ENCODE peak calls at places on chromosomes 2 and 18, in five cellular contexts. P, D, C, S and A are unnamed samples.
A peak's percentile ranks its signal among the peaks of the same experiment; 100 is the strongest.

GRCh38 chr2:226915846-226916360 is 80.0 kb downstream of the RHBDD1 start:
- DNase-seq in P (no peak), D (peak; percentile 69), C (no peak), S (no peak), A (no peak)

GRCh38 chr18:57353137-57353939 is 981 bp downstream of the ST8SIA3 start:
- DNase-seq in P (no peak), D (no peak), C (no peak), S (no peak), A (no peak)

GRCh38 chr2:197360744-197361156 is 50.2 kb upstream of the ANKRD44 start:
- DNase-seq in P (no peak), D (no peak), C (no peak), S (no peak), A (peak; percentile 81)

GRCh38 chr18:60978338-60978737 is 354.9 kb upstream of the CDH20 start:
- DNase-seq in P (no peak), D (peak; percentile 7), C (peak; percentile 91), S (no peak), A (no peak)

GRCh38 chr2:205357732-205358131 is 324.6 kb upstream of the NRP2 start:
- DNase-seq in P (no peak), D (no peak), C (no peak), S (no peak), A (no peak)

GRCh38 chr2:157056200-157056676 is 201.3 kb upstream of the GALNT5 start:
- DNase-seq in P (no peak), D (no peak), C (peak; percentile 28), S (no peak), A (peak; percentile 25)

GRCh38 chr18:35998967-35999366 is 26.5 kb downstream of the RMP24 start:
- DNase-seq in P (no peak), D (no peak), C (no peak), S (no peak), A (no peak)

GRCh38 chr2:70258532-70258875 is 567 bp downstream of the PCYOX1 start:
- DNase-seq in P (peak; percentile 84), D (no peak), C (no peak), S (peak; percentile 60), A (no peak)

GRCh38 chr2:238963164-238963969 is 115.5 kb downstream of the TWIST2 start:
- DNase-seq in P (no peak), D (no peak), C (no peak), S (no peak), A (no peak)

GRCh38 chr2:194559964-194560363 is 1097.1 kb upstream of the SLC39A10 start:
- DNase-seq in P (no peak), D (no peak), C (no peak), S (no peak), A (no peak)

GRCh38 chr2:3222636-3223035 is 155.0 kb downstream of the EIPR1 start:
- DNase-seq in P (no peak), D (no peak), C (no peak), S (peak; percentile 70), A (no peak)

GRCh38 chr2:1492696-1493095 is 79.4 kb downstream of the TPO start:
- DNase-seq in P (peak; percentile 67), D (no peak), C (no peak), S (peak; percentile 34), A (no peak)

GRCh38 chr18:10560457-10561045 is 34.7 kb downstream of the NAPG start:
- DNase-seq in P (no peak), D (peak; percentile 23), C (peak; percentile 21), S (peak; percentile 68), A (no peak)

GRCh38 chr18:73824684-73825083 is 322.9 kb downstream of the FBXO15 start:
- DNase-seq in P (no peak), D (no peak), C (no peak), S (no peak), A (no peak)

GRCh38 chr2:107430006-107430405 is 396.7 kb upstream of the RGPD4 start:
- DNase-seq in P (no peak), D (peak; percentile 33), C (no peak), S (no peak), A (no peak)

GRCh38 chr2:212535963-212536362 is 2.6 kb downstream of the ERBB4 start:
- DNase-seq in P (no peak), D (no peak), C (no peak), S (no peak), A (no peak)

GRCh38 chr2:229914182-229914581 is 7.6 kb downstream of the TRIP12 start:
- DNase-seq in P (no peak), D (no peak), C (no peak), S (no peak), A (no peak)

GRCh38 chr2:160388464-160389263 is 104.9 kb downstream of the RBMS1 start:
- DNase-seq in P (peak; percentile 80), D (no peak), C (no peak), S (no peak), A (no peak)

GRCh38 chr2:48400553-48401179 is 129.3 kb upstream of the STON1 start:
- DNase-seq in P (no peak), D (no peak), C (no peak), S (no peak), A (no peak)

GRCh38 chr2:6772366-6772710 is 93.4 kb downstream of the CMPK2 start:
- DNase-seq in P (no peak), D (no peak), C (no peak), S (no peak), A (no peak)

GRCh38 chr18:71168576-71169145 is 879.8 kb downstream of the SOCS6 start:
- DNase-seq in P (no peak), D (no peak), C (no peak), S (no peak), A (no peak)

GRCh38 chr18:58405107-58405898 is 223.6 kb downstream of the ALPK2 start:
- DNase-seq in P (no peak), D (no peak), C (no peak), S (no peak), A (no peak)

GRCh38 chr2:55158111-55158814 is 73.8 kb downstream of the CLHC1 start:
- DNase-seq in P (no peak), D (no peak), C (no peak), S (no peak), A (no peak)

GRCh38 chr2:240275386-240275785 is 134.9 kb upstream of the OTOS start:
- DNase-seq in P (no peak), D (no peak), C (no peak), S (no peak), A (no peak)

GRCh38 chr2:68751397-68752339 is 17.1 kb downstream of the ARHGAP25 start:
- DNase-seq in P (peak; percentile 98), D (peak; percentile 56), C (peak; percentile 51), S (peak; percentile 92), A (peak; percentile 29)

GRCh38 chr2:127740665-127741287 is 39.5 kb downstream of the SFT2D3 start:
- DNase-seq in P (no peak), D (no peak), C (no peak), S (no peak), A (no peak)

GRCh38 chr2:44242929-44243328 is 32.4 kb upstream of the SLC3A1 start:
- DNase-seq in P (no peak), D (no peak), C (no peak), S (no peak), A (no peak)

GRCh38 chr2:43766006-43766405 is 7.8 kb upstream of the DYNC2LI1 start:
- DNase-seq in P (no peak), D (no peak), C (peak; percentile 77), S (no peak), A (no peak)

GRCh38 chr2:112805542-112805941 is 21.2 kb upstream of the IL1A start:
- DNase-seq in P (no peak), D (peak; percentile 97), C (no peak), S (no peak), A (no peak)

DNA sequence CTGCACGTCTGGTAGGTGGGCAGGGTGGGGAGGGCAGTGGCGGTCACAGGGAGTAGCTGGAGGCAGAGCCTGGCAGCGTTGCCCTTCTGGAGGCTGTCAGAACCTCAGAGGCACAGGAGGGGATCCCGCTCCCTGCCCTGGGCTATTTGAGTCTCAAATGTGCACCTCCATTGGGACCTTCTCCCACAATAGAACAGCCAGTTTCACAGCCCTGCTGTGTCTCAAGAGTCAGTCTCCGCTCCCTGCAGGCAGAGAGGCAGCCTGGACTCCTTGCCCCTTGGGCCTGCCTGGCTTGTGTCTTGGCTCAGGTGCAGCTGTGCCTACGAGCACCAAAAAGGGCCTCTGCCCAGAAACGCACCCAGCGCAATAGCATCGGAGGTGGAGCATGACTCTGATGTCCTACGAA is 57.4 kb downstream of the FAM168B start:
- DNase-seq in P (peak; percentile 49), D (no peak), C (no peak), S (no peak), A (no peak)
- H3K4me3 ChIP-seq in P (no peak overlapping the region), D (no peak overlapping the region), C (no peak overlapping the region), S (peak overlapping the region; percentile 53), A (peak overlapping the region; percentile 53)

GRCh38 chr18:37451239-37451825 is 114.3 kb downstream of the CELF4 start:
- DNase-seq in P (no peak), D (no peak), C (no peak), S (no peak), A (no peak)

GRCh38 chr18:37450434-37451133 is 115.0 kb downstream of the CELF4 start:
- DNase-seq in P (no peak), D (no peak), C (no peak), S (no peak), A (no peak)

GRCh38 chr18:37445368-37445767 is 120.2 kb downstream of the CELF4 start:
- DNase-seq in P (no peak), D (no peak), C (no peak), S (no peak), A (no peak)

GRCh38 chr18:37449618-37450017 is 116.0 kb downstream of the CELF4 start:
- DNase-seq in P (no peak), D (no peak), C (no peak), S (no peak), A (no peak)

DNA sequence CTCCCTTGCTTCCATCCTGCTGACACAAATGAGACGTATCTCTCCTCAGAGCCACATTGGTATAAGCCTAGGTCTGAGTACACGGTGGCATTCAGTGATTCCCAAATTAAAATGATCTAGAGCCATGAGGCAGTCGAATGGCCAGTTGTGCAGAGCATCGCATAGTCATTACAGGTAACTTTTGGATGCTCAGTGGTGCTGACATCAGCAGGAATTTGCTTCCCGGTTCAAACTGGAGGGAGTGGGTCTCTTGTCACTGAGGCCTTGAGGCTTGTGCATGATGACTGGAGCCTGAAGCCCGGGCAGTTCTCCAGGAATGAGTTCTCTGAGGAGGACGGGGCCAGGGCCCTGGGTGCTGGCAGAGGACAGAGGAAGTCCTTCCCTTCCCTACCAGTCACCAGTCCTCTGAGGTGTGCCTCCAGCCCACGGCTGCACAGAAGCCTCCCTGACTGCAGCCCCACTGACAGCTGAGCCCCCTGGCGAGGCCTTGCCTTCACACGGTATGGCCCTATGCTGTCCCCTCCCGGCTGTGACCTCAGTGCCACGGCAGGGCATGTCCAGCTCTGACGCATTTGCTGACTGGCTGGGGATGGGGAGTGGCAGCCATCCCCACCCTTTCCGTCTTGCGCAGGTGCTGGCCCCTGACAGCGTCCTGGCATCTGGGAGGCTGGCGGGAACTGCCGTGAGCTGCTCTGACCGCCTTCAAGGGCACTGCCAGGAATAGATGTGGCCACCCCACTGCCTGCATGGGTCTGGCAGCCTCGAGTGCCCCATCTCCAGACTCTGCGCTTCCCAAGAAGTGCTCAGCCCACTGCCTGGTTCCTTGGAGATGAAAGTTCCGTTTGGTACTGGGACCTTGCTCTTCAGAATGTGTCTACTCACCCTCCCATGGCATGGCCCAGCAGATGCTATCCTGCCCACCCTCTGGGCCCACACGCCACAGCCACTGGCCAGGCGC is 117.4 kb downstream of the CELF4 start:
- DNase-seq in P (no peak), D (no peak), C (no peak), S (no peak), A (no peak)
- H3K27me3 ChIP-seq in P (peaks cover 7% of the 10 kb centered on the region), D (no peaks in the 10 kb centered on the region), C (peaks cover 2% of the 10 kb centered on the region), S (peaks cover 7% of the 10 kb centered on the region), A (no peaks in the 10 kb centered on the region)

GRCh38 chr18:3245185-3245564 is 2.4 kb upstream of the MYL12A start:
- DNase-seq in P (no peak), D (no peak), C (no peak), S (no peak), A (no peak)
- H3K4me3 ChIP-seq in P (no peak overlapping the region), D (no peak overlapping the region), C (no peak overlapping the region), S (peak overlapping the region; percentile 98), A (peak overlapping the region; percentile 95)

GRCh38 chr2:232505805-232506360 is 14.3 kb upstream of the PRSS56 start:
- DNase-seq in P (no peak), D (no peak), C (no peak), S (no peak), A (no peak)
- H3K27me3 ChIP-seq in P (peaks cover 55% of the 10 kb centered on the region), D (peaks cover 38% of the 10 kb centered on the region), C (peaks cover 70% of the 10 kb centered on the region), S (peaks cover 11% of the 10 kb centered on the region), A (peaks cover 38% of the 10 kb centered on the region)